ENCODE peak calls at places on chromosomes 4 and X, in five cellular contexts. One of them, this sample, is unnamed. For H3K9me3, the result is how much of the 10 kb centered on the place peaks cover.

GRCh38 chr4:176945314-176945713 is 152.6 kb upstream of the VEGFC start:
- DNase-seq in A549: no peak
- DNase-seq in lower lobe of right lung: no peak
- DNase-seq in SJCRH30: no peak
- DNase-seq in aorta: no peak
- DNase-seq in this sample: no peak

GRCh38 chr4:71607780-71608673 is 175.9 kb downstream of the GC start:
- DNase-seq in lower lobe of right lung: no peak
- DNase-seq in aorta: no peak
- DNase-seq in A549: peak
- DNase-seq in SJCRH30: no peak
- DNase-seq in this sample: no peak

GRCh38 chrX:55007633-55008032 is 7.5 kb downstream of the APEX2 start:
- DNase-seq in aorta: peak
- DNase-seq in SJCRH30: no peak
- DNase-seq in lower lobe of right lung: no peak
- DNase-seq in A549: no peak
- DNase-seq in this sample: no peak

GRCh38 chrX:1248381-1249061 is 20.1 kb upstream of the CSF2RA start:
- DNase-seq in aorta: no peak
- DNase-seq in lower lobe of right lung: peak
- DNase-seq in SJCRH30: peak
- DNase-seq in A549: no peak
- DNase-seq in this sample: peak

GRCh38 chr4:92514632-92515031 is 210.9 kb downstream of the GRID2 start:
- DNase-seq in lower lobe of right lung: no peak
- DNase-seq in A549: no peak
- DNase-seq in SJCRH30: no peak
- DNase-seq in aorta: no peak
- DNase-seq in this sample: no peak

GRCh38 chrX:118569676-118570075 is 74.1 kb downstream of the DOCK11 start:
- DNase-seq in A549: no peak
- DNase-seq in aorta: no peak
- DNase-seq in SJCRH30: no peak
- DNase-seq in lower lobe of right lung: no peak
- DNase-seq in this sample: no peak

GRCh38 chr4:1866095-1866755 is 5.0 kb upstream of the NSD2 start:
- DNase-seq in lower lobe of right lung: no peak
- DNase-seq in A549: no peak
- DNase-seq in aorta: no peak
- DNase-seq in SJCRH30: no peak
- DNase-seq in this sample: peak

GRCh38 chr4:7191546-7192251 is 639 bp upstream of the SORCS2 start:
- DNase-seq in SJCRH30: no peak
- DNase-seq in lower lobe of right lung: peak
- DNase-seq in aorta: peak
- DNase-seq in A549: no peak
- DNase-seq in this sample: no peak

GRCh38 chrX:56792270-56793111 is 63.4 kb downstream of the NBDY start:
- DNase-seq in A549: no peak
- DNase-seq in aorta: no peak
- DNase-seq in SJCRH30: no peak
- DNase-seq in lower lobe of right lung: no peak
- DNase-seq in this sample: no peak

GRCh38 chr4:129264008-129264657 is 168.2 kb downstream of the C4orf33 start:
- DNase-seq in lower lobe of right lung: no peak
- DNase-seq in aorta: no peak
- DNase-seq in SJCRH30: no peak
- DNase-seq in A549: no peak
- DNase-seq in this sample: no peak

GRCh38 chrX:130082244-130083106 is 27.8 kb downstream of the ELF4 start:
- DNase-seq in aorta: peak
- DNase-seq in SJCRH30: peak
- DNase-seq in A549: no peak
- DNase-seq in lower lobe of right lung: peak
- DNase-seq in this sample: no peak

GRCh38 chrX:39938466-39938865 is 159.3 kb downstream of the BCOR start:
- DNase-seq in SJCRH30: no peak
- DNase-seq in lower lobe of right lung: no peak
- DNase-seq in aorta: no peak
- DNase-seq in A549: no peak
- DNase-seq in this sample: no peak

GRCh38 chr4:38982356-38983095 is 49.7 kb downstream of the TMEM156 start:
- DNase-seq in lower lobe of right lung: no peak
- DNase-seq in A549: no peak
- DNase-seq in SJCRH30: no peak
- DNase-seq in aorta: no peak
- DNase-seq in this sample: no peak

GRCh38 chr4:81166431-81166830 is 48.6 kb downstream of the PRKG2 start:
- DNase-seq in SJCRH30: no peak
- DNase-seq in aorta: no peak
- DNase-seq in A549: no peak
- DNase-seq in lower lobe of right lung: no peak
- DNase-seq in this sample: no peak

GRCh38 chr4:1035510-1035909 is 24.1 kb downstream of the FGFRL1 start:
- DNase-seq in lower lobe of right lung: no peak
- DNase-seq in aorta: peak
- DNase-seq in A549: no peak
- DNase-seq in SJCRH30: peak
- DNase-seq in this sample: no peak

GRCh38 chr4:39134674-39135073 is 47.7 kb upstream of the WDR19 start:
- DNase-seq in A549: no peak
- DNase-seq in aorta: no peak
- DNase-seq in lower lobe of right lung: no peak
- DNase-seq in SJCRH30: peak
- DNase-seq in this sample: no peak

GRCh38 chr4:88457307-88458090 is 580 bp downstream of the HERC5 start:
- DNase-seq in SJCRH30: peak
- DNase-seq in A549: peak
- DNase-seq in lower lobe of right lung: peak
- DNase-seq in aorta: peak
- DNase-seq in this sample: peak

GRCh38 chr4:75069493-75070074 is 136.7 kb downstream of the PARM1 start:
- DNase-seq in lower lobe of right lung: no peak
- DNase-seq in SJCRH30: no peak
- DNase-seq in A549: no peak
- DNase-seq in aorta: no peak
- DNase-seq in this sample: no peak

GRCh38 chr4:170278481-170278880 is 188.7 kb upstream of the AADAT start:
- DNase-seq in SJCRH30: no peak
- DNase-seq in lower lobe of right lung: no peak
- DNase-seq in aorta: no peak
- DNase-seq in A549: no peak
- DNase-seq in this sample: no peak

GRCh38 chr4:40316333-40316781 is 18.8 kb upstream of the CHRNA9 start:
- DNase-seq in SJCRH30: no peak
- DNase-seq in lower lobe of right lung: no peak
- DNase-seq in aorta: no peak
- DNase-seq in A549: no peak
- DNase-seq in this sample: no peak

GRCh38 chrX:22486326-22486725 is 213.6 kb downstream of the CBLL2 start:
- DNase-seq in A549: no peak
- DNase-seq in SJCRH30: no peak
- DNase-seq in aorta: no peak
- DNase-seq in lower lobe of right lung: no peak
- DNase-seq in this sample: no peak

DNA sequence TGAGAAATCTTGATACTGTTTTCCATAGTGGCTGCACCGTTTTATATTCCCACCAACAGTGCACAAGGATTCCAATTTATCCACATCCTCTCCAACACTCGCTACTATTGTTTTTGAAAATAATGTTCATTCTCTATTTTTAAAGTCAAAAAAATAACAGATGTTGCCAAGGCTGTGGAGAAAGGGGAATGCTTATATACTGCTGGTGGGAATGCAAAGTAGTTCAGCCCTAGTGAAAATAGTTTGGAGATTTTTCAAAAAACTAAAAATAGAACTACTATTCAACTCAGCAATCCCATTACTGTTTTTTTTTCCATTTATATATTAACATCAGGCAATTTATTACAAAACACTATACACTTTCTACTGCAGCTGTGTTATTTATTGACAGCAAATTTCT is 208.7 kb downstream of the CBLL2 start:
- DNase-seq in lower lobe of right lung: no peak
- DNase-seq in SJCRH30: no peak
- DNase-seq in A549: no peak
- DNase-seq in aorta: no peak
- DNase-seq in this sample: no peak
- H3K9me3 ChIP-seq in lower lobe of right lung: under half
- H3K9me3 ChIP-seq in SJCRH30: under half
- H3K9me3 ChIP-seq in A549: under half
- H3K9me3 ChIP-seq in aorta: under half
- H3K9me3 ChIP-seq in this sample: under half

DNA sequence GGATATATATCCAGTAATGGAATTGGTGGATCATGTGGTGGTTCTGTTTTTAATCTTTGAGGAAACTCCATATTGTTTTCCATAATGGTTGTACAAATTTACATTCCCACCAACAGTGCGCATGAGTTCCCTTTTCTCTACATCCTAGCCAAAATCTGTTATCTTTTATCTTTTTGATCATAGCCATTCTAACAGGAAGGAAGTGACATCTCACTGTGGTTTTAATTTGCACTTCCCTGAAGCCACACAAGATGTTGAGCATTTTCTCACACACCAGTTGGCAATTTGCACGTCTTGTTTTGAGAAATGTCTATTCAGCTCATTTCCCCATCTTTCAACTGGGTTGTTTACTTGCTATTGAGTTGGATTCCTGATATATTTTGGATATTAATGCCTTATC is 194.9 kb downstream of the CBLL2 start:
- DNase-seq in aorta: no peak
- DNase-seq in lower lobe of right lung: no peak
- DNase-seq in SJCRH30: no peak
- DNase-seq in A549: no peak
- DNase-seq in this sample: no peak
- H3K9me3 ChIP-seq in aorta: under half
- H3K9me3 ChIP-seq in lower lobe of right lung: under half
- H3K9me3 ChIP-seq in SJCRH30: under half
- H3K9me3 ChIP-seq in A549: under half
- H3K9me3 ChIP-seq in this sample: under half

GRCh38 chr4:139476363-139476762 is 22.4 kb downstream of the RAB33B start:
- DNase-seq in SJCRH30: no peak
- DNase-seq in A549: no peak
- DNase-seq in lower lobe of right lung: no peak
- DNase-seq in aorta: no peak
- DNase-seq in this sample: no peak

GRCh38 chr4:139470997-139471665 is 17.2 kb downstream of the RAB33B start:
- DNase-seq in aorta: no peak
- DNase-seq in SJCRH30: no peak
- DNase-seq in lower lobe of right lung: peak
- DNase-seq in A549: no peak
- DNase-seq in this sample: no peak

GRCh38 chr4:139469869-139470268 is 15.9 kb downstream of the RAB33B start:
- DNase-seq in SJCRH30: no peak
- DNase-seq in aorta: no peak
- DNase-seq in A549: no peak
- DNase-seq in lower lobe of right lung: no peak
- DNase-seq in this sample: no peak

GRCh38 chr4:139470295-139470694 is 16.4 kb downstream of the RAB33B start:
- DNase-seq in lower lobe of right lung: no peak
- DNase-seq in A549: no peak
- DNase-seq in SJCRH30: no peak
- DNase-seq in aorta: no peak
- DNase-seq in this sample: no peak

DNA sequence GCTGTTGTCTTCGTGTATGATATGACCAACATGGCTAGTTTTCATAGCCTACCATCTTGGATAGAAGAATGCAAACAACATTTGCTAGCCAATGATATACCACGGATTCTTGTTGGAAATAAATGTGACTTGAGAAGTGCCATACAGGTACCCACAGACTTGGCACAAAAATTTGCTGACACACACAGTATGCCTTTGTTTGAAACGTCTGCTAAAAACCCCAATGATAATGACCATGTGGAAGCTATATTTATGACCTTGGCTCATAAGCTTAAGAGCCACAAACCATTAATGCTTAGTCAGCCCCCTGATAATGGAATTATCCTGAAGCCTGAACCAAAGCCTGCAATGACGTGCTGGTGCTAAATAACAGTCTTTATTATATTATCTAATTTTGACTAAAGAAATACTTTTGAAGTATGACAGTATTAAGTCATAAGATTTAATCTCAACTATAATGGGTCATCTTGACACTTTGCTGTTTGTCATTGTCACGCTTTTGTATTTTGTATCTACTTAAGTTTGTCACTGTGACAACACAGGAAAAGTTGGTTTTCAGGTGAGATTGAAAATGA is 18.9 kb downstream of the RAB33B start:
- DNase-seq in aorta: no peak
- DNase-seq in A549: no peak
- DNase-seq in SJCRH30: no peak
- DNase-seq in lower lobe of right lung: no peak
- DNase-seq in this sample: no peak
- H3K9me3 ChIP-seq in aorta: under half
- H3K9me3 ChIP-seq in A549: under half
- H3K9me3 ChIP-seq in SJCRH30: under half
- H3K9me3 ChIP-seq in lower lobe of right lung: under half
- H3K9me3 ChIP-seq in this sample: under half

DNA sequence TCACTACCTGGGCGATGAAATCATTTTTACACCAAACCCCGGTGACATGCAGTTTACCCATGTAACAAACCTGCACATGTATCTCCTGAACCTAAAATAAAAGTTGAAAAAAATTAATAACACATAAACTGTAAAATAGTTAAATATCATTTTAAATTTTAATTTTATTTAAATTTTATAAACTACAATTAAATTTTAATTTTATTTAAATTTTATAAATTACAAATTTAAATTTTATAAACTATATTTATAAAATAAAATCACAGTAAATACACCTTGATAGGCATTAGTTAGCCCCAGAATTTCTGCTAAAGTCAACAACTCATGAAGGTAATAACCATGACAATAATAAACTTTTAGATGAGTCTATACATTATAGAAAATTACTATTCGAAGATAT is 755.6 kb upstream of the LCORL start:
- DNase-seq in aorta: no peak
- DNase-seq in A549: no peak
- DNase-seq in SJCRH30: no peak
- DNase-seq in lower lobe of right lung: no peak
- DNase-seq in this sample: no peak
- H3K9me3 ChIP-seq in aorta: under half
- H3K9me3 ChIP-seq in A549: under half
- H3K9me3 ChIP-seq in SJCRH30: under half
- H3K9me3 ChIP-seq in lower lobe of right lung: under half
- H3K9me3 ChIP-seq in this sample: under half

DNA sequence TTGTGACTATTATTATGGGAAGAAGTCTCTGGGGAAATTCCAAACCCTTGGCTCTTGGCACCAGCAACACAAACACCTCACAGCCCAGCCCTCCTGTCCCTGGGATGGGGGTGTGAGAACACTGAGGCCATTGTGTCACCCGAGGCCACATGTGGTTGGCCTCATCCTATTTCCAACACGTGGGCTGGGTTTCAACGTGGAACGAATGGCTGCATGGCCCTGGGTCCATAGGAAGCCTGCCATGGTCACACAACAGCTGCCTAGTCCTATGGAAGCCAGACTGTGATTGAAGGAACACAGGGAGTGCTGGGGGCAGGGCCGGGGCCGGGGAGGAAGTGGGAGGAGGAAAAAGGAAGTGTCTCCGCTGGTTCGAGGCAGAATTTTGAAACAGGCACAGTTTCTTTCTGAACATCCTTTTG is 10.0 kb downstream of the CLCN4 start:
- DNase-seq in lower lobe of right lung: peak
- DNase-seq in aorta: no peak
- DNase-seq in A549: no peak
- DNase-seq in SJCRH30: peak
- DNase-seq in this sample: no peak
- H3K9me3 ChIP-seq in lower lobe of right lung: under half
- H3K9me3 ChIP-seq in aorta: under half
- H3K9me3 ChIP-seq in A549: under half
- H3K9me3 ChIP-seq in SJCRH30: under half
- H3K9me3 ChIP-seq in this sample: under half

GRCh38 chrX:53155512-53156206 is 61.7 kb downstream of the KANTR start:
- DNase-seq in A549: no peak
- DNase-seq in aorta: no peak
- DNase-seq in SJCRH30: no peak
- DNase-seq in lower lobe of right lung: no peak
- DNase-seq in this sample: no peak
- H3K9me3 ChIP-seq in A549: under half
- H3K9me3 ChIP-seq in aorta: under half
- H3K9me3 ChIP-seq in SJCRH30: under half
- H3K9me3 ChIP-seq in lower lobe of right lung: under half
- H3K9me3 ChIP-seq in this sample: under half